ENCODE peak calls at places on chromosome 16, in six cellular contexts. T, N, S, V, U and P are unnamed samples. For H3K4me1, the result is how much of the 10 kb centered on the place peaks cover.

GRCh38 chr16:65842067-65842466 is 524.4 kb upstream of the CDH5 start:
- DNase-seq in V (no peak), S (no peak), T (no peak), U (no peak), N (no peak), P (no peak)

GRCh38 chr16:13122074-13122473 is 220.7 kb downstream of the SHISA9 start:
- DNase-seq in U (no peak), N (no peak), S (no peak), T (no peak), V (no peak), P (no peak)

GRCh38 chr16:10906914-10907756 is 30.1 kb downstream of the CIITA start:
- DNase-seq in S (no peak), V (no peak), T (peak), U (no peak), N (no peak), P (no peak)

GRCh38 chr16:27174007-27174406 is 29.3 kb upstream of the KDM8 start:
- DNase-seq in T (no peak), V (no peak), N (no peak), S (no peak), U (peak), P (peak)

GRCh38 chr16:19882641-19883040 is 2.0 kb downstream of the GPRC5B start:
- DNase-seq in T (no peak), U (no peak), V (no peak), S (no peak), N (no peak), P (no peak)

GRCh38 chr16:50718761-50719400 is 23.0 kb upstream of the CYLD start:
- DNase-seq in N (no peak), V (no peak), S (no peak), T (no peak), U (peak), P (no peak)

GRCh38 chr16:21950782-21951521 is 2.2 kb upstream of the UQCRC2 start:
- DNase-seq in T (no peak), U (no peak), S (no peak), N (peak), V (no peak), P (peak)

GRCh38 chr16:12262454-12263180 is 286.1 kb downstream of the SNX29 start:
- DNase-seq in T (no peak), U (peak), N (no peak), S (no peak), V (no peak), P (no peak)

GRCh38 chr16:81587626-81588160 is 143.1 kb downstream of the CMIP start:
- DNase-seq in V (no peak), U (no peak), N (no peak), S (no peak), T (no peak), P (no peak)

GRCh38 chr16:46743232-46743719 is 4.9 kb downstream of the MYLK3 start:
- DNase-seq in T (peak), U (no peak), S (no peak), V (no peak), N (no peak), P (no peak)

GRCh38 chr16:83923581-83924365 is 24.9 kb downstream of the MLYCD start:
- DNase-seq in S (no peak), N (no peak), U (no peak), T (peak), V (no peak), P (no peak)

GRCh38 chr16:70267516-70267915 is 15.8 kb upstream of the EXOSC6 start:
- DNase-seq in T (no peak), V (no peak), N (peak), S (no peak), U (peak), P (peak)

GRCh38 chr16:82603784-82604411 is 22.9 kb upstream of the CDH13 start:
- DNase-seq in V (no peak), N (peak), U (peak), S (no peak), T (peak), P (no peak)

GRCh38 chr16:65068151-65068740 is 53.6 kb downstream of the CDH11 start:
- DNase-seq in T (no peak), S (peak), N (peak), V (no peak), U (no peak), P (no peak)

GRCh38 chr16:89949756-89950155 is 1.2 kb downstream of the DEF8 start:
- DNase-seq in N (no peak), T (no peak), U (no peak), S (no peak), V (no peak), P (no peak)

GRCh38 chr16:89953671-89954406 is 5.3 kb downstream of the DEF8 start:
- DNase-seq in S (no peak), N (no peak), T (no peak), V (no peak), U (no peak), P (no peak)

GRCh38 chr16:89952551-89952950 is 4.0 kb downstream of the DEF8 start:
- DNase-seq in V (no peak), T (no peak), S (no peak), U (no peak), N (no peak), P (no peak)

GRCh38 chr16:89951509-89951908 is 3.0 kb downstream of the DEF8 start:
- DNase-seq in T (no peak), U (no peak), V (no peak), S (no peak), N (no peak), P (no peak)

DNA sequence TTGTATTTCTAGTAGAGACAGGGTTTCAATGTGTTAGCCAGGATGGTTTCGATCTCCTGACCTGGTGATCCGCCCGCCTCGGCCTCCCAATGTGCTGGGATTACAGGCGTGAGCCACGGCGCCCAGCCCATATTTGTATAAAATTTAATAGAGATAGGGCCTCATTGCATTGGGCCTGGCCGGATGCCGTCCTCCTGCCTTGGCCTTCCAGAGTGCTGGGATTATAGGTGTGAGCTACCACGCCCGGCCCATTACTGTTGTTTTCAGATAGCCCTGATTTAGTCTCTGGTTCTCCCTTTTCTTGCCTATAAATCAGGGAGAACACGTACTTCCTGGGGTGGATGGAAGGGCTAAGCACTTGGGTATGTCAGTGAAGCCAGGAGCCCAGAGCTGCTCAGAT is 3.5 kb downstream of the DEF8 start:
- DNase-seq in U (peak), N (no peak), V (no peak), S (no peak), T (no peak), P (no peak)
- H3K4me1 ChIP-seq in U (under half), N (under half), V (under half), S (under half), T (under half), P (under half)

GRCh38 chr16:87064731-87065720 is 252.2 kb downstream of the C16orf95 start:
- DNase-seq in T (no peak), N (no peak), U (no peak), S (no peak), V (no peak), P (no peak)

GRCh38 chr16:87063543-87063942 is 253.6 kb downstream of the C16orf95 start:
- DNase-seq in N (no peak), T (no peak), V (no peak), U (no peak), S (no peak), P (no peak)

GRCh38 chr16:87061521-87061920 is 255.7 kb downstream of the C16orf95 start:
- DNase-seq in N (no peak), U (no peak), S (no peak), T (no peak), V (no peak), P (no peak)

GRCh38 chr16:87060026-87060986 is 256.9 kb downstream of the C16orf95 start:
- DNase-seq in V (no peak), T (no peak), S (no peak), N (peak), U (no peak), P (no peak)

GRCh38 chr16:87062569-87063442 is 254.4 kb downstream of the C16orf95 start:
- DNase-seq in S (no peak), V (no peak), N (peak), U (peak), T (peak), P (no peak)
- H3K4me1 ChIP-seq in S (under half), V (under half), N (under half), U (under half), T (under half), P (under half)

GRCh38 chr16:67463691-67464090 is 17.3 kb downstream of the ATP6V0D1 start:
- DNase-seq in T (no peak), V (no peak), U (no peak), S (no peak), N (no peak), P (no peak)
- H3K4me1 ChIP-seq in T (half or more), V (under half), U (half or more), S (under half), N (under half), P (under half)

DNA sequence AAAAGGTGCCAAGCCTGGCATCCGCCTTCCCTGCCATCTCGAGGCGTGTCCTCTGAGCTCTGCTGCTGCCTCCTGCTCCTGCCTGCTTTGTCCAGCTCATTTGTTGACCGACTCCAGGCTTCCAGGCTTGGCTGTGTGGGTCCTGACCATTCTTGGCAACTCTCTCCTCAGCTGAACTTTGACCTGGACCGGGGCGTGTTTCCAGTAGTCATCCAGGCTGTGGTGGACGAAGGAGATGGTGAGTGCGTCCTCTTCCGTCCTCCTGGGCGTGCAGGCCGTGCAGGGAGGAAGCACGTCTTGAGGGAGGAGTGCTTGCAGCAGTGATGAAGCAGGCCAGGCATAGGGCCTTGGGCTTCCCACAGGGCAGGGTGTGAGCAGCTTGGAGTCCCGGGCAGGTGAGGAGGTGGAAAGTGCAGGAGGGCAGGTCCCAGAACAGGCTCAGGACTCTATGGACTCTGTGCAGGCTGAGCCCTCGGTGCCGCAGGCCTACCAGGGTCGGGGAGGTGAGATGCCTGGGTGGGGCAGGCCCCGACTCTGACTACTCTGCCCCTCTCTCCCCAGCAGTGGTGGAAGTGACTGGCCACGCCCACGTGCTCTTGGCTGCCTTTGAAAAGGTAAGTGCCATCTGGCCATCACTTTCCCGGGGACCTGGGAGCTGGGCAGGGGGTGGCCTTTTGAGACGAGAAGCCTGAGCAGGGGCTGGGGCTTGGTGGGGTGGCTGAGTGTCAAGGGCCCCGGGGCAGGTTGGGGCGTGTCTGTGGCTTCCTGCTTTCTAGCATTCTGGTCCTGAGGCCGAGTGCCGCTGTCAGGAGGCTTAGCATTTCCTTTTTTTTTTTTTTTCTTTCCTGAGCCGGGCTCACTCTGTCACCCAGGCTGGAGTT is 28.6 kb upstream of the NUDT16L1 start:
- DNase-seq in N (no peak), U (peak), T (peak), V (no peak), S (no peak), P (peak)
- H3K4me1 ChIP-seq in N (under half), U (under half), T (under half), V (under half), S (under half), P (half or more)

DNA sequence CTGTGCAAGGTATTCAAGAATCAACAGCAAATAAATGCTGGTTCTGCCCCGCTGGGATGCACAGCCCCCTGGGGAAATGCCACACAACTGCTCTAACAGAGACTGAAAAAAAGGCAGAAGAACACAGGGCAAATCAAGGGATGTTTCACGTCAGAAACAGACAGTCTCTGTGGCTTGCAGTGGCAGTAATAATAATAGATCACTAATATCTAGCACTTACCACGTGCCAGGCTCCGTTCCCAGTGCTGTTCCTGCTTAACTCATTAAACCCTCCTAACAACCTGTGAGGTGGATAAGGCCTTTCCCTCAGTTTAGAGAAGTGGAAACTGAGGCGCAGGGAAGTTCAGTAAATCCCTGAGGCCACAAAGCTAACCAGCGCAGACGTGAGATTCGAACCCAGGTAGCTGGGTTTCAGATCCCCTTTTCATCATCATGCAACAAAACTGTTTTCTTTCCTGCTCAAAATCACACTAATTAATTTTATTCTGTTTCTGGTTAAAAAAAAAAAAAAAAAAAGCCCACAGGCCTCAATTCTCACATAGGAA is 36.7 kb downstream of the ARHGAP17 start:
- DNase-seq in N (peak), T (no peak), V (no peak), U (no peak), S (no peak), P (no peak)
- H3K4me1 ChIP-seq in N (half or more), T (half or more), V (under half), U (under half), S (half or more), P (under half)

GRCh38 chr16:89696598-89697128 is 4.8 kb downstream of the SPATA2L start:
- DNase-seq in T (no peak), U (peak), V (no peak), N (no peak), S (no peak), P (peak)

GRCh38 chr16:89697616-89698331 is 3.7 kb downstream of the SPATA2L start:
- DNase-seq in T (no peak), V (no peak), U (no peak), S (no peak), N (no peak), P (no peak)

GRCh38 chr16:89695875-89696597 is 5.5 kb downstream of the SPATA2L start:
- DNase-seq in V (no peak), N (no peak), U (no peak), S (no peak), T (no peak), P (no peak)

GRCh38 chr16:89695086-89695874 is 6.2 kb downstream of the SPATA2L start:
- DNase-seq in U (no peak), S (no peak), T (no peak), V (no peak), N (no peak), P (no peak)

GRCh38 chr16:89697161-89697615 is 4.3 kb downstream of the SPATA2L start:
- DNase-seq in V (no peak), U (no peak), S (no peak), N (no peak), T (no peak), P (no peak)
- H3K4me1 ChIP-seq in V (under half), U (under half), S (under half), N (under half), T (under half), P (under half)

DNA sequence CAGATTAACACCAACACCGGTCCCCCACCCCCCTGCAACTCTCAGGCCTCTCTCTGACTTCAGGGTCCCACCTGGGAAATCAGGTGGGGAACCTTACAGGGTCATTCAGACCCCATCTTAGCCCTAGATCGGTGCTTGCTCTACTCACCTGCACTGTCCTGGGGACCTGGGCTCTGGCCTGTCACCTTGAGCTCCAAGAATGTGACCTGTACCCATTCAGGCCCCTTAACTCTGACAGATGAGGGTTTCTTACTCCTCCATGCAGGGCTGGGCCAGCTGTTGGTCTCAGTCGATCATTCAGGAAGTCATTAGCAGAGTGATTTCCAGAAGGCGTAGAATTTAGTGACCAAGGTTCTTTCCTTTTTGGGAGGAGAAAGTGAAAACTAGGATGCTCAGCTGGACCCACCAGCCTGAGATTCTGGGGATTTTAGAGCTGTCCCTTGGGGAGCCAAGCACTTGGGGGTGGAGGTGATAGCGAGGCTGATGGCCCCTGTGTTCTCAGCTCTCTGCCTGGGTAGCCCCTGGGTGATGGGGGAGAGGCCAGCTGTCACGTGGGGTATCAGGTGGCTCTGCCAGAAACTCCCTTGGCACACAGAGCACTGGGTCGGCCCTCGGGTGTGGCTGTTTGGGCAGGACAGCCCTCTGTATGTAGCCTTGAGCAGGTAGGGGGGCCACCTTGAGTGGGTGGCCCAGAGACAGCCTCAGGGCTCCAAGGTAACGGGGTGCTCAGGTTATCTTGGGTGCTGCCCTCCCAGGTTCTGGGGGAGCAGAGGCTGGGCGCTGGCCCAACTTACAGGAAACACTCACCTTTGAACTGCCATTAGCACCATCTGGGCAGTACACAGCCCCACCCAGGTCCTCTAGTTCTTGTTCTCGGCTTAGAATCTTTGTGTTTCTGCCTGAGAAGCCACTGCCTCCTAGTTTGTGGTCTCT is 734 bp downstream of the MVP start:
- DNase-seq in S (no peak), U (peak), T (no peak), N (no peak), V (no peak), P (peak)
- H3K4me1 ChIP-seq in S (half or more), U (half or more), T (half or more), N (under half), V (half or more), P (half or more)

DNA sequence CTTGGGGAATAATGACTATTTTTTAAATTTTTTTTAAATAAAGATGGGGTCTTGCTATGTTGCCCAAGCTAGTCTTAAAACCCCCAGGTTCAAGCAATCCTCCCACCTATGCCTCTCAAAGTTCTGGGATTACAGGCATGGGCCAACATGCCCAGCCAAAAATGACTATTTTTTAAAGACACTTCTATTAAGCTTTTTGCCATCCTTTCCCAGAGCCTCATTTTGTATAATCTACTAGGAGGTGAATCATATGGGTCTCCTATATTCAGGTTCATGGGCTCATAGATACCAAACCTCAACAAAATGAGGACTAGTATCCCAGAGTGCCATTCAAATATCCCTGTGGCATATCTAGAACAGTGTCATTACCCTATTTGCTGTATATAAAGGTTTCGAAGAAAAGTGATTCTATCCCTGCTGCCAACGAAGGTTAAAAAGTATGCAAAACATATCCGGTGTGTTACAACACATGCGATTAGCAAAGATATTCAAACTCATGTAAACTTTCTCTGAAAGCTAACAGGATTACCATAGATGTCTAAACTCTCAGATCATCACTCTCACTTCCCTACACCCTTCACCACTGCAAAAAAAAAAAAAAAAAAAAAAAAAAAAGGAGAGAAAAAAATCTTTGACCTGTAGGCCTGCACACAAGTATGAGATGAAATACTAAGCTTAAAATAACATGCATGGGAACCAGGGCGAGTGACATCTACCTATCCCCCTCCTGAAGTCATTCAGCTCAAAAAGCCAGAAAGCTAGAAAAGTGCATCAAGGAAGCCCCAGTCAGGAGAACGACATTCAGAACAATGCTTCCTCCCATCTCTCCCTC is 23.5 kb downstream of the XPO6 start:
- DNase-seq in U (no peak), S (no peak), T (no peak), N (peak), V (no peak), P (no peak)
- H3K4me1 ChIP-seq in U (under half), S (under half), T (half or more), N (half or more), V (under half), P (half or more)

GRCh38 chr16:2898831-2899563 is 12.7 kb upstream of the FLYWCH1 start:
- DNase-seq in T (no peak), V (no peak), S (no peak), U (no peak), N (no peak), P (no peak)
- H3K4me1 ChIP-seq in T (under half), V (under half), S (under half), U (under half), N (under half), P (under half)